ENCODE peak calls at places on chromosomes 1 and 21, in five cellular contexts. H is colonic mucosa, E is epithelial cell of esophagus, C is endothelial cell, X is Calu3. I is an unnamed sample.

GRCh38 chr21:46557919-46558392 is 46.9 kb downstream of the S100B start:
- DNase-seq in C (no peak), H (no peak), X (no peak), E (no peak), I (no peak)

GRCh38 chr1:5680600-5680999 is 311.6 kb downstream of the NPHP4 start:
- DNase-seq in X (no peak), C (no peak), E (no peak), H (no peak), I (no peak)

GRCh38 chr1:44650159-44650831 is 24.0 kb downstream of the TMEM53 start:
- DNase-seq in C (no peak), E (no peak), X (no peak), H (no peak), I (no peak)

GRCh38 chr1:63000508-63000907 is 216.6 kb downstream of the ATG4C start:
- DNase-seq in C (no peak), X (no peak), E (no peak), H (no peak), I (no peak)

GRCh38 chr1:52225174-52225573 is 83.3 kb downstream of the ZFYVE9 start:
- DNase-seq in H (no peak), E (no peak), C (no peak), X (no peak), I (no peak)

GRCh38 chr1:150256193-150256548 is 1.4 kb upstream of the CA14 start:
- DNase-seq in E (no peak), X (no peak), H (no peak), C (no peak), I (no peak)

GRCh38 chr1:27391511-27392095 is 819 bp upstream of the GPR3 start:
- DNase-seq in E (peak), X (peak), C (no peak), H (peak), I (peak)

GRCh38 chr1:19113362-19114092 is 96.5 kb downstream of the UBR4 start:
- DNase-seq in C (peak), H (peak), E (peak), X (peak), I (peak)

GRCh38 chr1:155175281-155175926 is 1.8 kb downstream of the TRIM46 start:
- DNase-seq in X (no peak), C (no peak), E (no peak), H (peak), I (peak)

GRCh38 chr1:150295476-150295875 is 1.8 kb downstream of the MRPS21 start:
- DNase-seq in C (no peak), X (no peak), E (peak), H (no peak), I (no peak)

GRCh38 chr1:228217551-228218344 is 9.9 kb downstream of the OBSCN start:
- DNase-seq in X (no peak), H (peak), E (no peak), C (no peak), I (no peak)
- TF ChIP-seq CTCF in X (no peak), H (no peak), E (peak), C (no peak), I (no peak)

GRCh38 chr1:90724926-90725325 is 7.8 kb upstream of the BARHL2 start:
- DNase-seq in C (no peak), X (no peak), H (no peak), E (no peak), I (no peak)

GRCh38 chr1:90724361-90724760 is 7.3 kb upstream of the BARHL2 start:
- DNase-seq in E (no peak), X (no peak), C (no peak), H (no peak), I (no peak)

GRCh38 chr1:90722874-90723273 is 5.8 kb upstream of the BARHL2 start:
- DNase-seq in C (no peak), H (no peak), X (no peak), E (no peak), I (no peak)

GRCh38 chr1:90725341-90725960 is 8.3 kb upstream of the BARHL2 start:
- DNase-seq in H (no peak), X (no peak), E (no peak), C (peak), I (no peak)

GRCh38 chr1:90723561-90724108 is 6.5 kb upstream of the BARHL2 start:
- DNase-seq in C (peak), H (no peak), E (no peak), X (peak), I (no peak)
- TF ChIP-seq CTCF in C (peak), H (no peak), E (peak), X (peak), I (no peak)

GRCh38 chr1:231883382-231883781 is 256.8 kb downstream of the DISC1 start:
- DNase-seq in C (no peak), X (no peak), E (no peak), H (no peak), I (no peak)
- TF ChIP-seq CTCF in C (no peak), X (no peak), E (no peak), H (no peak), I (no peak)

DNA sequence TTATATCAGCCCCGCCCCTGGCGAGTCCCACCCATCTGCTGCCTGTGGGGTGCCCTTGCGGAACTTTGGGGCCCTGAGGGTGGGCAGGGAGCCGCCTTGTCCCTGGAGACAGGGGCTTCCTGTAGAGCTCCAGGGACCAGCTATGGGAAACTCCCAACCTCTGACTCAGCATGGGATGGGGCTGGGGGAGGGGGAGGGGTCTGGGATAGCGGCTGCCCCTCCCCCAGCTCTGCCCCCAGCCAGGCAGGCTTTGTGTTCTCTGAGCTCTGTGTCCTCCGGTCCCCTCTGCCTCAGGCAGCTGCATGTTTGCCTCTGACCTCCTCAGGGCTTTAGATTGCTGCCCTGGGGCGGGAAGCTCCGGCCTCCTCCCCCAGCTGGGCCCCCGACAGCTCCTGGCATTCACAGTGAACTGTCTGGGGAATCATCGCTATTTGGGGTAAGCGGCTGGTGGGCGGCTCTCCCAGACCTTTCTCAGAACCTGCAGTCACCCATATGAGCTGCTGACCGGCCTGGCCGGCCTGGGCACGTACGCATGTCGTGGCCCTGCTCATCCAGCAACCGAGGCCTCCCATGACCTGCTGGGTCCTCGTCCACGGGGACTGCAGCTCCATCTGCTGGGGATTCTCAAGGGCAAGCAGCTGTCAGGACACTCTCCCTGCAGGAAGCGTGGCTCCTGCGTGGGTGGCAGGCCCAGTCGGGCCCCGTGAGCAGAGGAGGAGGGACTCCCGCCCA is 17.1 kb downstream of the ARHGEF16 start:
- DNase-seq in X (no peak), E (peak), H (no peak), C (peak), I (no peak)
- TF ChIP-seq CTCF in X (no peak), E (peak), H (no peak), C (no peak), I (no peak)

GRCh38 chr1:167926486-167926997 is 9.9 kb upstream of the DCAF6 start:
- DNase-seq in H (peak), C (no peak), E (no peak), X (peak), I (peak)
- TF ChIP-seq CTCF in H (no peak), C (no peak), E (no peak), X (peak), I (no peak)

GRCh38 chr1:40532844-40533424 is 1.5 kb downstream of the ZNF684 start:
- DNase-seq in H (peak), E (peak), X (peak), C (peak), I (peak)
- TF ChIP-seq CTCF in H (peak), E (peak), X (peak), C (peak), I (peak)